ENCODE peak calls at places on chromosomes 7 and 10, in four cellular contexts. L, R, X and B are unnamed samples.

GRCh38 chr7:47893238-47893637 is 55.0 kb downstream of the PKD1L1 start:
- DNase-seq in R (peak; percentile 22), X (no peak), L (peak; percentile 78), B (no peak)

GRCh38 chr10:131020775-131021174 is 290.7 kb downstream of the TCERG1L start:
- DNase-seq in R (no peak), X (no peak), L (no peak), B (no peak)

GRCh38 chr7:80634505-80634904 is 3.9 kb upstream of the CD36 start:
- DNase-seq in L (no peak), R (peak; percentile 46), X (peak; percentile 55), B (no peak)

GRCh38 chr7:36487756-36488336 is 98.2 kb downstream of the ANLN start:
- DNase-seq in L (no peak), X (peak; percentile 61), R (peak; percentile 71), B (no peak)

GRCh38 chr7:123754295-123754871 is 5.6 kb upstream of the WASL start:
- DNase-seq in R (no peak), L (no peak), X (no peak), B (no peak)

GRCh38 chr7:124856299-124856888 is 73.2 kb downstream of the POT1 start:
- DNase-seq in X (peak; percentile 29), R (peak; percentile 30), L (no peak), B (no peak)

GRCh38 chr10:97931041-97931440 is 81.4 kb downstream of the GOLGA7B start:
- DNase-seq in X (no peak), L (no peak), R (no peak), B (no peak)

GRCh38 chr10:89593043-89593442 is 52.0 kb downstream of the PANK1 start:
- DNase-seq in R (no peak), L (no peak), X (no peak), B (no peak)

GRCh38 chr7:143321734-143322133 is 5.8 kb downstream of the CLCN1 start:
- DNase-seq in L (no peak), R (peak; percentile 24), X (no peak), B (no peak)

GRCh38 chr7:27064169-27064568 is 31.6 kb downstream of the HOXA1 start:
- DNase-seq in R (no peak), L (no peak), X (peak; percentile 35), B (no peak)

GRCh38 chr7:70376561-70377031 is 755.3 kb upstream of the GALNT17 start:
- DNase-seq in L (no peak), X (no peak), R (no peak), B (no peak)

GRCh38 chr10:61732635-61733278 is 70.0 kb downstream of the CABCOCO1 start:
- DNase-seq in X (no peak), L (no peak), R (no peak), B (no peak)

GRCh38 chr7:132066776-132067175 is 509.5 kb downstream of the PLXNA4 start:
- DNase-seq in R (no peak), X (peak; percentile 52), L (peak; percentile 86), B (no peak)

GRCh38 chr10:85936180-85936579 is 430.4 kb downstream of the GRID1 start:
- DNase-seq in L (no peak), R (no peak), X (no peak), B (no peak)

GRCh38 chr7:4794591-4795350 is 19.3 kb downstream of the AP5Z1 start:
- DNase-seq in X (peak; percentile 75), R (no peak), L (no peak), B (no peak)

GRCh38 chr7:108452707-108453106 is 3.5 kb downstream of the NRCAM start:
- DNase-seq in R (peak; percentile 63), L (no peak), X (peak; percentile 20), B (no peak)

GRCh38 chr7:87966271-87966670 is 32.2 kb downstream of the ADAM22 start:
- DNase-seq in R (no peak), L (no peak), X (no peak), B (no peak)

GRCh38 chr10:126090911-126091728 is 194.8 kb downstream of the FANK1 start:
- DNase-seq in R (peak; percentile 72), X (peak; percentile 96), L (no peak), B (no peak)

GRCh38 chr10:86685416-86685815 is 17.1 kb downstream of the LDB3 start:
- DNase-seq in X (no peak), L (no peak), R (no peak), B (peak; percentile 59)